ENCODE peak calls at places on chromosomes 2 and 18, in five cellular contexts. P is brain microvascular endothelial cell, T is left ventricle myocardium inferior, M is Calu3, D is AG04450. Y is an unnamed sample.
A peak's percentile ranks its signal among the peaks of the same experiment; 100 is the strongest.

GRCh38 chr2:219181531-219181930 is 3.5 kb downstream of the RETREG2 start:
- DNase-seq in T (no peak), M (no peak), P (no peak), D (no peak), Y (no peak)

GRCh38 chr2:235665656-235666239 is 171.9 kb downstream of the AGAP1 start:
- DNase-seq in M (no peak), D (no peak), P (no peak), T (no peak), Y (no peak)

GRCh38 chr2:174005801-174006419 is 40.7 kb upstream of the SP3 start:
- DNase-seq in D (no peak), M (no peak), T (no peak), P (no peak), Y (no peak)

GRCh38 chr2:26561918-26562810 is 79.0 kb downstream of the CIB4 start:
- DNase-seq in D (no peak), P (no peak), M (peak; percentile 94), T (peak; percentile 54), Y (no peak)

GRCh38 chr18:58364867-58365533 is 263.9 kb downstream of the ALPK2 start:
- DNase-seq in M (no peak), T (no peak), P (peak; percentile 85), D (no peak), Y (no peak)

GRCh38 chr18:62621546-62621945 is 93.8 kb upstream of the PHLPP1 start:
- DNase-seq in T (peak; percentile 63), D (no peak), M (no peak), P (peak; percentile 27), Y (no peak)

GRCh38 chr2:133097666-133098065 is 427.7 kb upstream of the LYPD1 start:
- DNase-seq in P (peak; percentile 48), D (no peak), M (no peak), T (no peak), Y (no peak)

GRCh38 chr2:145739679-145740078 is 1219.8 kb upstream of the ZEB2 start:
- DNase-seq in P (no peak), M (no peak), D (no peak), T (no peak), Y (no peak)

GRCh38 chr18:44466997-44467396 is 213.7 kb upstream of the SETBP1 start:
- DNase-seq in D (no peak), P (no peak), M (no peak), T (no peak), Y (no peak)

GRCh38 chr18:44901283-44901682 is 220.6 kb downstream of the SETBP1 start:
- DNase-seq in P (no peak), T (no peak), D (no peak), M (peak; percentile 9), Y (no peak)

GRCh38 chr18:43484710-43485109 is 207.4 kb upstream of the SYT4 start:
- DNase-seq in P (no peak), T (no peak), M (peak; percentile 8), D (no peak), Y (no peak)

GRCh38 chr2:226618544-226618874 is 181.1 kb downstream of the IRS1 start:
- DNase-seq in P (no peak), M (no peak), T (no peak), D (no peak), Y (no peak)

GRCh38 chr2:10478298-10478625 is 30.1 kb upstream of the ODC1 start:
- DNase-seq in D (no peak), T (no peak), M (no peak), P (no peak), Y (no peak)

GRCh38 chr2:101725515-101726192 is 28.1 kb downstream of the MAP4K4 start:
- DNase-seq in M (no peak), P (no peak), T (no peak), D (no peak), Y (no peak)

GRCh38 chr18:44229693-44230108 is 451.0 kb upstream of the SETBP1 start:
- DNase-seq in T (peak; percentile 74), P (peak; percentile 18), M (no peak), D (no peak), Y (no peak)

GRCh38 chr18:48994044-48994651 is 43.4 kb upstream of the SMAD7 start:
- DNase-seq in P (peak; percentile 87), T (no peak), M (no peak), D (no peak), Y (no peak)

GRCh38 chr2:11344956-11345671 is 678 bp upstream of the ROCK2 start:
- DNase-seq in T (peak; percentile 40), P (peak; percentile 18), D (peak; percentile 33), M (peak; percentile 11), Y (peak; percentile 48)

GRCh38 chr2:159925975-159926374 is 128.0 kb upstream of the CD302 start:
- DNase-seq in D (no peak), P (no peak), T (no peak), M (no peak), Y (no peak)

GRCh38 chr18:61256291-61256690 is 76.9 kb upstream of the CDH20 start:
- DNase-seq in P (no peak), D (no peak), M (no peak), T (no peak), Y (no peak)

GRCh38 chr2:237535385-237536082 is 30.8 kb upstream of the PRLH start:
- DNase-seq in T (no peak), M (no peak), P (no peak), D (no peak), Y (no peak)

GRCh38 chr2:23351388-23352141 is 33.4 kb upstream of the KLHL29 start:
- DNase-seq in M (peak; percentile 84), D (peak; percentile 30), P (peak; percentile 78), T (peak; percentile 84), Y (peak; percentile 91)

GRCh38 chr2:113136828-113137775 is 9.7 kb downstream of the IL1RN start:
- DNase-seq in T (no peak), D (peak; percentile 8), M (peak; percentile 63), P (peak; percentile 41), Y (peak; percentile 60)

GRCh38 chr2:28300921-28301341 is 91.7 kb upstream of the FOSL2 start:
- DNase-seq in P (no peak), D (peak; percentile 95), T (no peak), M (no peak), Y (no peak)

GRCh38 chr18:62179213-62179612 is 7.6 kb downstream of the PIGN start:
- DNase-seq in M (no peak), D (no peak), P (no peak), T (no peak), Y (no peak)

GRCh38 chr18:51382081-51382480 is 184.6 kb upstream of the MEX3C start:
- DNase-seq in T (no peak), M (no peak), P (no peak), D (no peak), Y (no peak)

GRCh38 chr18:78980777-78981651 is 1.4 kb downstream of the SALL3 start:
- DNase-seq in M (no peak), D (no peak), T (no peak), P (no peak), Y (peak; percentile 22)

GRCh38 chr2:99480390-99480789 is 9.4 kb downstream of the REV1 start:
- DNase-seq in P (no peak), T (no peak), D (no peak), M (no peak), Y (no peak)

GRCh38 chr18:49006641-49007136 is 55.9 kb upstream of the SMAD7 start:
- DNase-seq in D (no peak), P (no peak), T (no peak), M (no peak), Y (no peak)

GRCh38 chr2:218305383-218305782 is 13.1 kb upstream of the TMBIM1 start:
- DNase-seq in D (no peak), P (no peak), T (no peak), M (no peak), Y (no peak)

GRCh38 chr2:228681426-228681825 is 499.9 kb upstream of the SPHKAP start:
- DNase-seq in D (no peak), P (peak; percentile 49), M (no peak), T (no peak), Y (no peak)

GRCh38 chr18:79877163-79878091 is 74.0 kb downstream of the SLC66A2 start:
- DNase-seq in M (no peak), T (no peak), P (no peak), D (no peak), Y (no peak)

DNA sequence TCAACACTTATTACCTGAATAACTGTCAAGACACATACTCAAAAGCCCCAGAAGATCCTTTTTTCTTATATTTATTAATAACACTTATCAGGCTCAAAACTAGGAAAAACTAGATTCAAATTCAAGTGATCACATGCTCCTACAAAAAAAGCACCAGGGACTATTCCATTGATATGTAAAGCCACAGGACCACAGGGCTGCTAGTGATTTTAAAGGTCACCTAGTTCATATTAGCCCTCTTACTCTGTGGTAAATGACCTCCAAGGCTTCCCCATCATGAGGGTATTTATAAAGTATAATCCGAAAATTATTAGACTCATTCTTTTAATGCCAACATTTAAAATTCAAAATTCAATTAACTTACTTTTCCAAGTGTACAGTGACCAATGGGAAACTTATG is 52.5 kb downstream of the LRPPRC start:
- DNase-seq in M (no peak), P (no peak), D (no peak), T (no peak), Y (no peak)
- TF ChIP-seq CTCF in M (no peak), P (no peak), D (no peak), T (no peak), Y (no peak)

DNA sequence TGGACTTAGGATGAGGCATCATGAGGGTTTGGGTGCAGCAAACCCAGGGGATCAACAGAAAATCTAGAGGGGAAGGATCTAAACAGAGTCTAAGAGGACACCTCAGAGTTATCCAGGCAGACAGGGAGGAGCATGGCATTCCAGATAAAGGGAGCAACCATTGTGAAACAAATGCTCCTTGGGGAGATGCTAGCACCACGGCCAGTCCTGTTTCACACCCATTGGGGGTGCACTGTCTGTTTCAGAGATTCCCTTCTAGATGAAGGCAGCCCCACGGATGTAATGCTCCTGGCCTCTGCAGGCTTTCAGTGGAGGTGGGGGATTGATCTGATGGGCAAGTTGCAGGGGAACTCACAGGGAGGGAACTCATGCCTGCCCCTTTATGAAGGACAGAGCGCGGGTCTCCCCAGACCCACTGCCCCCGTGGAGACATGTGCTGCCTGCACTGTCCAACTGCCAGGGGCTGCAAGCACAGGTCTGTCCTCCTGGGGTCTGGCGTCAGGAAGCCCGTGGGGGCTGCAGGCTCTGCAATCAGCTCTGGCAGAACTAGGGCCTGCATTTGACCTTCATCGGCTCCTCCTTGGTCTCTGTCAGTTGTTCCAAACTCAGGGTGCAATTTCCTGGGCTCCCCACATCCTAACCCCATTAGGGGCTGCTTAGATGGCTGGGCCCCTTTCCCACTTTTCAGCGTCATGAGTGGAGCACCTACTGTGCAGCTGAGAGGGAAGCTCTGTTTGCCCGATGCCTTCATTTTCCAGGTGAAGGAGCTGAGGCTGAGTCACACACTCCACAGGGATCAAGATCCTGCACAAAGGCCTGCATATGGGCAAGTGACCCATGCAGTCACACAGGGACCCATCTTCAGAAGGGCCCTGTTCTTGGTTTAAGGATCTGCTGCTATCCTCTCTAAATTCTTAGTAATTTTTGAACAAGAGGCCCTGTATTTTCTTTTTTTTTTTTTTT is 163.4 kb downstream of the ARL4C start:
- DNase-seq in T (no peak), D (no peak), M (no peak), P (no peak), Y (no peak)
- TF ChIP-seq CTCF in T (no peak), D (no peak), M (no peak), P (no peak), Y (no peak)

GRCh38 chr2:18750662-18751554 is 161.5 kb upstream of the NT5C1B start:
- DNase-seq in M (no peak), P (no peak), T (no peak), D (no peak), Y (no peak)
- TF ChIP-seq CTCF in M (no peak), P (no peak), T (no peak), D (no peak), Y (no peak)

DNA sequence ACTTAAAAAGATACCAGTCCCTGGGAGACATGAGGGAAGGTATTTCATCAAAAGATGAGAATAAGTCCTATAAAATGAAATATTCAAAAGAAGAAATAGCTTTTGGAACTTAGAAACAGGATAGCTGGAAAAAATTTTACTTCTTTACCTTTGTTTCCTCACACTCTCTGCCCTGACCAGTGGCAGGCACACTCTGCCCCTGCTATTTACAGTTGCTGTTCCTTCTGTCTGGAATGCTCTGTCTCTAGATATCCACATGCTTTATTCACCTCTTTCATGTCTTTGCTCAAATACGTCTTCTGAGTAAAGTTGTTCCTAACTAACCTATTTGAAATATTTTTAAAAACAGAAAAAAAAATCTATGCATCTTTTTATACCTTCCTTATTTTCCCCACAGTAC is 125.6 kb downstream of the PTRHD1 start:
- DNase-seq in T (no peak), D (no peak), P (no peak), M (no peak), Y (no peak)
- TF ChIP-seq CTCF in T (no peak), D (no peak), P (no peak), M (no peak), Y (no peak)